ENCODE peak calls at places on chromosomes 6 and 20, in ten cellular contexts. D, H, R, J, Z, V, C, L, G and O are unnamed samples.

GRCh38 chr20:57092112-57092899 is 174.1 kb downstream of the BMP7 start:
- DNase-seq in D (peak), H (peak), R (peak), J (peak), Z (peak), V (peak), C (peak), L (peak), G (peak), O (peak)

GRCh38 chr20:62122659-62123449 is 579 bp downstream of the LSM14B start:
- DNase-seq in D (peak), H (peak), R (no peak), J (peak), Z (peak), V (peak), C (peak), L (peak), G (peak), O (no peak)

GRCh38 chr20:50844430-50845100 is 49.7 kb downstream of the BCAS4 start:
- DNase-seq in D (no peak), H (no peak), R (no peak), J (no peak), Z (no peak), V (peak), C (peak), L (no peak), G (peak), O (no peak)

GRCh38 chr6:36340671-36341454 is 4.2 kb upstream of the BNIP5 start:
- DNase-seq in D (peak), H (peak), R (peak), J (peak), Z (peak), V (peak), C (peak), L (peak), G (peak), O (peak)

GRCh38 chr20:50083034-50083433 is 29.9 kb downstream of the UBE2V1 start:
- DNase-seq in D (no peak), H (no peak), R (no peak), J (no peak), Z (peak), V (no peak), C (no peak), L (no peak), G (no peak), O (no peak)

GRCh38 chr6:138099832-138100231 is 7.4 kb downstream of the PERP start:
- DNase-seq in D (no peak), H (no peak), R (peak), J (no peak), Z (no peak), V (no peak), C (peak), L (no peak), G (no peak), O (no peak)

GRCh38 chr6:113805167-113805835 is 51.8 kb upstream of the MARCKS start:
- DNase-seq in D (no peak), H (no peak), R (no peak), J (no peak), Z (no peak), V (peak), C (peak), L (no peak), G (no peak), O (no peak)

GRCh38 chr6:7129784-7130569 is 22.2 kb downstream of the RREB1 start:
- DNase-seq in D (no peak), H (no peak), R (no peak), J (peak), Z (no peak), V (no peak), C (peak), L (peak), G (no peak), O (no peak)

GRCh38 chr6:2952557-2953095 is 18.7 kb downstream of the SERPINB6 start:
- DNase-seq in D (peak), H (peak), R (no peak), J (peak), Z (peak), V (peak), C (peak), L (peak), G (peak), O (peak)

GRCh38 chr6:91575032-91575431 is 988.2 kb upstream of the MAP3K7 start:
- DNase-seq in D (no peak), H (no peak), R (no peak), J (no peak), Z (no peak), V (no peak), C (no peak), L (no peak), G (no peak), O (no peak)

GRCh38 chr6:71228461-71229041 is 60.1 kb upstream of the OGFRL1 start:
- DNase-seq in D (no peak), H (no peak), R (peak), J (no peak), Z (no peak), V (no peak), C (no peak), L (no peak), G (no peak), O (no peak)

GRCh38 chr6:152299336-152299735 is 337.8 kb downstream of the SYNE1 start:
- DNase-seq in D (no peak), H (no peak), R (no peak), J (no peak), Z (no peak), V (no peak), C (no peak), L (no peak), G (no peak), O (no peak)

GRCh38 chr6:6131492-6132109 is 124.9 kb upstream of the NRN1 start:
- DNase-seq in D (no peak), H (peak), R (no peak), J (no peak), Z (no peak), V (peak), C (no peak), L (no peak), G (peak), O (peak)

GRCh38 chr20:52461602-52462001 is 270.0 kb upstream of the ZFP64 start:
- DNase-seq in D (no peak), H (no peak), R (no peak), J (no peak), Z (no peak), V (no peak), C (no peak), L (no peak), G (no peak), O (no peak)

GRCh38 chr20:641516-641913 is 11.5 kb downstream of the SRXN1 start:
- DNase-seq in D (peak), H (no peak), R (no peak), J (peak), Z (no peak), V (no peak), C (no peak), L (no peak), G (peak), O (peak)

GRCh38 chr6:4105980-4106536 is 27.1 kb upstream of the FAM217A start:
- DNase-seq in D (no peak), H (no peak), R (no peak), J (no peak), Z (no peak), V (no peak), C (no peak), L (no peak), G (no peak), O (no peak)

GRCh38 chr6:160767647-160768019 is 65.6 kb downstream of the PLG start:
- DNase-seq in D (no peak), H (no peak), R (no peak), J (no peak), Z (no peak), V (no peak), C (no peak), L (no peak), G (no peak), O (no peak)
- TF ChIP-seq CTCF in D (no peak), H (no peak), R (no peak), J (no peak), Z (no peak), V (no peak), C (no peak), L (no peak), G (no peak), O (no peak)

GRCh38 chr6:26045046-26045938 is 41.9 kb upstream of the HFE start:
- DNase-seq in D (no peak), H (peak), R (peak), J (peak), Z (peak), V (peak), C (peak), L (peak), G (no peak), O (peak)
- TF ChIP-seq CTCF in D (no peak), H (no peak), R (no peak), J (no peak), Z (peak), V (peak), C (no peak), L (no peak), G (no peak), O (no peak)

GRCh38 chr6:116766506-116767176 is 1.1 kb upstream of the FAM162B start:
- DNase-seq in D (no peak), H (no peak), R (no peak), J (no peak), Z (no peak), V (no peak), C (no peak), L (no peak), G (peak), O (no peak)

GRCh38 chr6:116763871-116764270 is 1.6 kb downstream of the FAM162B start:
- DNase-seq in D (no peak), H (no peak), R (no peak), J (no peak), Z (no peak), V (no peak), C (peak), L (no peak), G (no peak), O (no peak)

GRCh38 chr6:116764961-116765841 is at the start of gene FAM162B:
- DNase-seq in D (peak), H (peak), R (no peak), J (peak), Z (no peak), V (peak), C (peak), L (no peak), G (no peak), O (peak)

GRCh38 chr6:116763048-116763447 is 2.5 kb downstream of the FAM162B start:
- DNase-seq in D (no peak), H (no peak), R (no peak), J (no peak), Z (no peak), V (no peak), C (no peak), L (no peak), G (no peak), O (no peak)

GRCh38 chr6:116764557-116764960 is 960 bp downstream of the FAM162B start:
- DNase-seq in D (peak), H (no peak), R (no peak), J (peak), Z (no peak), V (peak), C (peak), L (no peak), G (no peak), O (no peak)
- TF ChIP-seq CTCF in D (no peak), H (no peak), R (no peak), J (no peak), Z (no peak), V (no peak), C (peak), L (no peak), G (no peak), O (no peak)

GRCh38 chr20:58188496-58188895 is 40.0 kb downstream of the ANKRD60 start:
- DNase-seq in D (no peak), H (no peak), R (no peak), J (no peak), Z (no peak), V (no peak), C (no peak), L (no peak), G (no peak), O (peak)
- TF ChIP-seq CTCF in D (no peak), H (no peak), R (no peak), J (no peak), Z (no peak), V (peak), C (no peak), L (no peak), G (no peak), O (no peak)

DNA sequence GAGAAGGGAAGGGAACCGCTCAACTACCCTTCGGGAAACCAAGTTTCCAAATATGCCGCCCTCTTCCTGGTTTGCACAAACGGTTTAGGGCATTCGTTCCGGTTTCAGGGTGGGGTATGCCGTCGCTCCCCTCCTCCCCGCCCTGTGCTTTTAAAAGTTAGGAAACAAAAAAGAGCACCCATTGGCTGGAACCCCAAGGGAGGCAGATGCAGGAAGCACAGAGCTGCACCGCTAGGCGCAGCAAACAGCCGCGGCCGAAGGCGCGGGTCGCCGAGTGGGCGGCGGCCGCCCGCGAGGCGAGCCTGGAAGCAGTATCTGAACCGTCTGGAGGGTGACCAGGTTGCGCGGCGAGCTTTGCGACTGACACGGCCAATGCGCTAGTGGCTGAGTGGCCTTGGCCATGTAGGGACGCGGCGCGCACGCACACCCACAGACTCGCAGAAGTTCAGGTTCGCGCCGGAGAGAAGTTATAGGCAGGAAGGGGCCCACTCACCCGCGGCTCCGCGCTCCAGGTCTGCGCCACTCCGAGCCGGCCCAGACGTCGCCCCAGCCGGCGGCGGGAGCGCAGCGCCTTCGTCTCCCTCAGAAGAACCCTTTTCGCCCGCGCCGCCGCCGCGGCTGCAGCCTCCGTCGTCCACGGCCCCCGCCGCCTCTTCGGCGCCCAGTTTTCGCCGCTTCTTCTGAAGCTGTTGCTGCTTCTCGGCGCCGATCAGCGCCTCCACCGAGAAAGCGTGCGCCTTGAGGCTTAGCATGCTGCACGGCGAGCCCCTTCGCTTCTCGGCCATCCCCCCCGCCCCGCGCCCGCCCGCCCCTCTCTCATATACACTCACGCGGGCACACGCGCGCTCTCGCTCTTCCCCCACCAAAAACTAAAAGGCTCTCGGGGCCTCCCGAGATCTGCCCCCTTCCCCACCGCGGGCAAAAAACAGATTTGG is 734 bp downstream of the TBX18 start:
- DNase-seq in D (peak), H (peak), R (no peak), J (peak), Z (peak), V (peak), C (peak), L (no peak), G (peak), O (peak)
- TF ChIP-seq CTCF in D (no peak), H (no peak), R (no peak), J (no peak), Z (no peak), V (no peak), C (no peak), L (no peak), G (peak), O (no peak)

GRCh38 chr6:97438011-97438671 is 155.1 kb upstream of the MMS22L start:
- DNase-seq in D (no peak), H (no peak), R (no peak), J (no peak), Z (no peak), V (no peak), C (no peak), L (no peak), G (no peak), O (no peak)

GRCh38 chr6:97440590-97441176 is 157.7 kb upstream of the MMS22L start:
- DNase-seq in D (peak), H (peak), R (no peak), J (no peak), Z (no peak), V (no peak), C (peak), L (no peak), G (peak), O (peak)

DNA sequence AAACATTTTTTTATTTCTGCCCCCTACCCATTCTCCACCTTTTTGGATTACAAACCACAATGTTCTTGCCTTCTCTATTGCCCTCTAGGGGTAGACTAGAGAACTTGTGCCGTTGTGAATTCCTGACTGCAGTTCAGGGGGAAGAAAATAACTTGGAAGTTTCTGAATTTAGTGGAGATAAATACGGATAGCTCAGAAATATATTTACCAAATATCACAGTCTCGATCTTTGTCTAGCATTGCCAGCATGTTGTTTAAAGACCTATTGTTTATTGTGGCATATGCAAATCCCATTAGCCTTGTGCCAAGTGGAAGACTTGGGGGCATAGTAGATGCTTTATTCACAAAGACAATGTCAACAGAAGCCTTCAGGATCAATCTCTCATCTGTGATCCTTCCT is 154.1 kb upstream of the MMS22L start:
- DNase-seq in D (no peak), H (no peak), R (no peak), J (no peak), Z (no peak), V (no peak), C (peak), L (no peak), G (peak), O (no peak)
- TF ChIP-seq CTCF in D (peak), H (peak), R (peak), J (peak), Z (peak), V (peak), C (peak), L (no peak), G (peak), O (peak)